ENCODE peak calls at places on chromosomes 6 and 20, in four cellular contexts. V is esophagus squamous epithelium, A is head of caudate nucleus, M is HFFc6. G is an unnamed sample.

GRCh38 chr6:150238857-150239407 is 96.1 kb downstream of the PPP1R14C start:
- DNase-seq in V (no peak), A (no peak), M (no peak), G (no peak)

GRCh38 chr6:137652961-137653697 is 158.9 kb upstream of the OLIG3 start:
- DNase-seq in V (no peak), A (no peak), M (no peak), G (no peak)

GRCh38 chr6:30818426-30818841 is 65.9 kb upstream of the DDR1 start:
- DNase-seq in V (no peak), A (no peak), M (peak; percentile 81), G (peak; percentile 51)

GRCh38 chr6:90502866-90503407 is 83.9 kb downstream of the MAP3K7 start:
- DNase-seq in V (no peak), A (no peak), M (no peak), G (no peak)

GRCh38 chr6:42911171-42912021 is 4.5 kb upstream of the PTCRA start:
- DNase-seq in V (no peak), A (no peak), M (no peak), G (no peak)

GRCh38 chr20:17533396-17533795 is 2.2 kb upstream of the BFSP1 start:
- DNase-seq in V (no peak), A (peak; percentile 11), M (peak; percentile 44), G (peak; percentile 78)

GRCh38 chr6:170114956-170115855 is 175.7 kb downstream of the DLL1 start:
- DNase-seq in V (no peak), A (no peak), M (no peak), G (no peak)

GRCh38 chr6:143510991-143511891 is at the start of gene FUCA2:
- DNase-seq in V (peak; percentile 22), A (peak; percentile 86), M (peak; percentile 76), G (peak; percentile 71)

GRCh38 chr6:137497722-137498463 is 3.7 kb upstream of the OLIG3 start:
- DNase-seq in V (no peak), A (no peak), M (no peak), G (no peak)

GRCh38 chr6:112214749-112215269 is 39.6 kb downstream of the LAMA4 start:
- DNase-seq in V (no peak), A (no peak), M (no peak), G (peak; percentile 7)

GRCh38 chr20:63698739-63699465 is 2.5 kb downstream of the TNFRSF6B start:
- DNase-seq in V (no peak), A (no peak), M (peak; percentile 72), G (peak; percentile 95)

GRCh38 chr20:8183526-8183925 is 51.5 kb downstream of the PLCB1 start:
- DNase-seq in V (no peak), A (no peak), M (no peak), G (no peak)

GRCh38 chr20:34621383-34622367 is 55.2 kb downstream of the PIGU start:
- DNase-seq in V (no peak), A (no peak), M (peak; percentile 12), G (no peak)

GRCh38 chr6:26067367-26067766 is 19.9 kb upstream of the HFE start:
- DNase-seq in V (no peak), A (no peak), M (no peak), G (no peak)

GRCh38 chr6:109455161-109455501 is 441 bp downstream of the MICAL1 start:
- DNase-seq in V (no peak), A (no peak), M (no peak), G (no peak)

GRCh38 chr6:25009351-25009750 is 73.6 kb upstream of the RIPOR2 start:
- DNase-seq in V (no peak), A (no peak), M (no peak), G (no peak)

GRCh38 chr20:37901667-37902503 is 1.0 kb upstream of the VSTM2L start:
- DNase-seq in V (no peak), A (no peak), M (peak; percentile 30), G (peak; percentile 69)

GRCh38 chr6:142339969-142340368 is 38.2 kb downstream of the ADGRG6 start:
- DNase-seq in V (no peak), A (no peak), M (no peak), G (no peak)

GRCh38 chr20:3074812-3075211 is 3.4 kb downstream of the OXT start:
- DNase-seq in V (no peak), A (no peak), M (no peak), G (peak; percentile 37)

GRCh38 chr20:50286609-50287008 is 96.0 kb downstream of the CEBPB start:
- DNase-seq in V (no peak), A (no peak), M (peak; percentile 82), G (peak; percentile 64)

GRCh38 chr6:163962627-163963117 is 548.2 kb downstream of the QKI start:
- DNase-seq in V (no peak), A (no peak), M (no peak), G (no peak)

GRCh38 chr6:154865291-154865690 is 129.8 kb upstream of the TIAM2 start:
- DNase-seq in V (no peak), A (no peak), M (no peak), G (no peak)

GRCh38 chr20:44810391-44811149 is at the start of gene RIMS4:
- DNase-seq in V (no peak), A (no peak), M (no peak), G (no peak)

GRCh38 chr20:49825521-49826033 is 12.9 kb downstream of the SLC9A8 start:
- DNase-seq in V (no peak), A (no peak), M (no peak), G (peak; percentile 50)

GRCh38 chr6:147058786-147059434 is 145.3 kb upstream of the STXBP5 start:
- DNase-seq in V (no peak), A (no peak), M (no peak), G (no peak)

GRCh38 chr20:37192137-37192854 is 12.9 kb upstream of the MROH8 start:
- DNase-seq in V (peak; percentile 16), A (peak; percentile 91), M (peak; percentile 79), G (peak; percentile 77)

GRCh38 chr6:44010411-44011349 is 116.6 kb downstream of the MRPL14 start:
- DNase-seq in V (no peak), A (no peak), M (peak; percentile 98), G (peak; percentile 75)

GRCh38 chr20:46709459-46710148 is at the start of gene SLC2A10:
- DNase-seq in V (no peak), A (peak; percentile 28), M (peak; percentile 36), G (peak; percentile 27)

G was measured in SW480.